ENCODE peak calls at places on chromosomes 13 and 19, in six cellular contexts. R, E, U, L, H and W are unnamed samples.

GRCh38 chr19:10143700-10144099 is 24.0 kb upstream of the EIF3G start:
- DNase-seq in R (no peak), E (no peak), U (no peak), L (no peak), H (no peak), W (no peak)

GRCh38 chr19:55620410-55620809 is 4.0 kb downstream of the ZNF784 start:
- DNase-seq in R (no peak), E (peak; percentile 71), U (no peak), L (no peak), H (no peak), W (no peak)

GRCh38 chr19:46860846-46861690 is at the start of gene ARHGAP35:
- DNase-seq in R (peak; percentile 66), E (no peak), U (no peak), L (peak; percentile 90), H (peak; percentile 79), W (no peak)

GRCh38 chr13:78610381-78610883 is 7.1 kb upstream of the POU4F1 start:
- DNase-seq in R (no peak), E (no peak), U (no peak), L (no peak), H (no peak), W (no peak)

GRCh38 chr13:23292596-23292995 is 111.8 kb downstream of the SGCG start:
- DNase-seq in R (no peak), E (no peak), U (no peak), L (no peak), H (no peak), W (no peak)

GRCh38 chr13:41026806-41027205 is 7.7 kb upstream of the ELF1 start:
- DNase-seq in R (no peak), E (no peak), U (no peak), L (no peak), H (no peak), W (no peak)

GRCh38 chr19:38736413-38737280 is 7.6 kb downstream of the CAPN12 start:
- DNase-seq in R (no peak), E (peak; percentile 57), U (no peak), L (peak; percentile 44), H (peak; percentile 52), W (no peak)

GRCh38 chr19:4811328-4812131 is 20.0 kb downstream of the TICAM1 start:
- DNase-seq in R (peak; percentile 7), E (peak; percentile 87), U (peak; percentile 36), L (peak; percentile 55), H (peak; percentile 61), W (no peak)

GRCh38 chr13:41608779-41609178 is 151.4 kb downstream of the RGCC start:
- DNase-seq in R (no peak), E (no peak), U (no peak), L (no peak), H (no peak), W (no peak)

GRCh38 chr19:19276386-19276785 is 3.3 kb upstream of the TM6SF2 start:
- DNase-seq in R (no peak), E (no peak), U (no peak), L (peak; percentile 33), H (no peak), W (no peak)

GRCh38 chr19:3146677-3147100 is 10.9 kb downstream of the GNA15 start:
- DNase-seq in R (no peak), E (peak; percentile 72), U (no peak), L (no peak), H (peak; percentile 27), W (no peak)

GRCh38 chr13:53238241-53238640 is 209.6 kb downstream of the OLFM4 start:
- DNase-seq in R (peak; percentile 10), E (no peak), U (no peak), L (no peak), H (no peak), W (no peak)